ENCODE peak calls at places on chromosomes 1 and 21, in five cellular contexts. One of them, this sample, is unnamed. For H3K36me3, the result is how much of the 10 kb centered on the place peaks cover.

GRCh38 chr1:197252981-197253380 is 15.1 kb upstream of the CRB1 start:
- DNase-seq in pancreas: no peak
- DNase-seq in upper lobe of right lung: no peak
- DNase-seq in GM23248: no peak
- DNase-seq in cardiac muscle cell: no peak
- DNase-seq in this sample: no peak

GRCh38 chr1:84603941-84604830 is 29.9 kb upstream of the CTBS start:
- DNase-seq in pancreas: no peak
- DNase-seq in upper lobe of right lung: no peak
- DNase-seq in GM23248: peak
- DNase-seq in cardiac muscle cell: no peak
- DNase-seq in this sample: no peak

GRCh38 chr1:119286587-119287181 is 81.9 kb upstream of the HAO2 start:
- DNase-seq in pancreas: no peak
- DNase-seq in upper lobe of right lung: no peak
- DNase-seq in GM23248: peak
- DNase-seq in cardiac muscle cell: peak
- DNase-seq in this sample: peak

GRCh38 chr1:235708390-235708962 is 58.9 kb upstream of the GNG4 start:
- DNase-seq in pancreas: no peak
- DNase-seq in upper lobe of right lung: no peak
- DNase-seq in GM23248: peak
- DNase-seq in cardiac muscle cell: no peak
- DNase-seq in this sample: no peak

GRCh38 chr1:160789702-160790611 is 6.0 kb upstream of the LY9 start:
- DNase-seq in pancreas: no peak
- DNase-seq in upper lobe of right lung: no peak
- DNase-seq in GM23248: no peak
- DNase-seq in cardiac muscle cell: no peak
- DNase-seq in this sample: no peak

GRCh38 chr1:37477946-37478345 is 3.6 kb downstream of the ZC3H12A start:
- DNase-seq in pancreas: peak
- DNase-seq in upper lobe of right lung: no peak
- DNase-seq in GM23248: no peak
- DNase-seq in cardiac muscle cell: no peak
- DNase-seq in this sample: no peak

GRCh38 chr1:3640113-3640932 is 9.6 kb downstream of the WRAP73 start:
- DNase-seq in pancreas: no peak
- DNase-seq in upper lobe of right lung: peak
- DNase-seq in GM23248: no peak
- DNase-seq in cardiac muscle cell: no peak
- DNase-seq in this sample: no peak

GRCh38 chr1:37614105-37614504 is 18.4 kb upstream of the GNL2 start:
- DNase-seq in pancreas: no peak
- DNase-seq in upper lobe of right lung: no peak
- DNase-seq in GM23248: no peak
- DNase-seq in cardiac muscle cell: no peak
- DNase-seq in this sample: no peak

GRCh38 chr1:75707191-75707590 is 17.3 kb upstream of the ACADM start:
- DNase-seq in pancreas: no peak
- DNase-seq in upper lobe of right lung: no peak
- DNase-seq in GM23248: no peak
- DNase-seq in cardiac muscle cell: no peak
- DNase-seq in this sample: no peak

GRCh38 chr1:87402192-87403046 is 73.7 kb downstream of the LMO4 start:
- DNase-seq in pancreas: no peak
- DNase-seq in upper lobe of right lung: no peak
- DNase-seq in GM23248: peak
- DNase-seq in cardiac muscle cell: no peak
- DNase-seq in this sample: no peak

GRCh38 chr1:100448371-100448770 is 89.6 kb upstream of the GPR88 start:
- DNase-seq in pancreas: no peak
- DNase-seq in upper lobe of right lung: no peak
- DNase-seq in GM23248: no peak
- DNase-seq in cardiac muscle cell: no peak
- DNase-seq in this sample: no peak

GRCh38 chr1:145806408-145806807 is 17.5 kb downstream of the RNF115 start:
- DNase-seq in pancreas: no peak
- DNase-seq in upper lobe of right lung: no peak
- DNase-seq in GM23248: no peak
- DNase-seq in cardiac muscle cell: no peak
- DNase-seq in this sample: no peak
- H3K36me3 ChIP-seq in pancreas: under half
- H3K36me3 ChIP-seq in upper lobe of right lung: under half
- H3K36me3 ChIP-seq in GM23248: under half
- H3K36me3 ChIP-seq in cardiac muscle cell: under half
- H3K36me3 ChIP-seq in this sample: under half

GRCh38 chr1:26548841-26549240 is 19.3 kb downstream of the RPS6KA1 start:
- DNase-seq in pancreas: no peak
- DNase-seq in upper lobe of right lung: no peak
- DNase-seq in GM23248: no peak
- DNase-seq in cardiac muscle cell: no peak
- DNase-seq in this sample: no peak

GRCh38 chr1:26544156-26544555 is 14.6 kb downstream of the RPS6KA1 start:
- DNase-seq in pancreas: no peak
- DNase-seq in upper lobe of right lung: no peak
- DNase-seq in GM23248: no peak
- DNase-seq in cardiac muscle cell: no peak
- DNase-seq in this sample: no peak

GRCh38 chr1:26546819-26547218 is 17.3 kb downstream of the RPS6KA1 start:
- DNase-seq in pancreas: no peak
- DNase-seq in upper lobe of right lung: no peak
- DNase-seq in GM23248: no peak
- DNase-seq in cardiac muscle cell: no peak
- DNase-seq in this sample: no peak

GRCh38 chr1:26543444-26543835 is 13.9 kb downstream of the RPS6KA1 start:
- DNase-seq in pancreas: no peak
- DNase-seq in upper lobe of right lung: no peak
- DNase-seq in GM23248: no peak
- DNase-seq in cardiac muscle cell: no peak
- DNase-seq in this sample: no peak

GRCh38 chr1:26546375-26546774 is 16.8 kb downstream of the RPS6KA1 start:
- DNase-seq in pancreas: no peak
- DNase-seq in upper lobe of right lung: no peak
- DNase-seq in GM23248: no peak
- DNase-seq in cardiac muscle cell: no peak
- DNase-seq in this sample: no peak
- H3K4me3 ChIP-seq in pancreas: no peak
- H3K4me3 ChIP-seq in upper lobe of right lung: peak
- H3K4me3 ChIP-seq in GM23248: no peak
- H3K4me3 ChIP-seq in cardiac muscle cell: no peak
- H3K4me3 ChIP-seq in this sample: peak

DNA sequence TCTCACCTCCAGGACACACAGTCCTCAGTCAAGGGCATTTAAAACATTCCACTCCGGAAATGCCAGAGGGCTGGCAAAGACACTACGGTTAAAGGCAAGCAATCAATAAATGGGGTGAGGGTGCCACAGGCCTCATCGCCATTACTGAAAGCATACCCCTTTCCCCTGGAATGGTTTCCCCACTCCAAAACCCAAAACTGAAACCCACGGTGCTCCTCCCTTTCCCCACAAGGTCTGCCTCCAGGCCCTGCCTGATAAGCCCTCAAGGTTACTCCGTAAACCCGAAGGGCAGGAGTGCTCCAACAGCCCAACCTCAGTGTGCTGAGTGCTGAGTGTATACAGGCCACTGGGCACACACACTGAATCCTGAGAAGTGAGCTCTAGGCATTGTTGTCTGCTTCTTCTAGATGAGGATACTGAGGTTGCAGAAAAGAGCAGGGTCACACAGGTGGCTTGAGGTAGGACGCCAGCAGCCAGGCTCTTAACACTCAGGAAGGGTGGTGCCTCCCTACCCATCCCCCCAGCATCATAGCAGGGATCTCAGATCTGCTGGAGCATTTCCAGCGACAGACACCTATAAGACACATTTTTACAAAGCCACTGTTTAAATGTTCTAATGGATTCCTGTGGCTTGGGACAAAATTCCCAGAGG is 29.0 kb downstream of the SSBP3 start:
- DNase-seq in pancreas: no peak
- DNase-seq in upper lobe of right lung: peak
- DNase-seq in GM23248: peak
- DNase-seq in cardiac muscle cell: peak
- DNase-seq in this sample: no peak
- H3K27ac ChIP-seq in pancreas: peak
- H3K27ac ChIP-seq in upper lobe of right lung: no peak
- H3K27ac ChIP-seq in GM23248: no peak
- H3K27ac ChIP-seq in cardiac muscle cell: peak
- H3K27ac ChIP-seq in this sample: no peak

DNA sequence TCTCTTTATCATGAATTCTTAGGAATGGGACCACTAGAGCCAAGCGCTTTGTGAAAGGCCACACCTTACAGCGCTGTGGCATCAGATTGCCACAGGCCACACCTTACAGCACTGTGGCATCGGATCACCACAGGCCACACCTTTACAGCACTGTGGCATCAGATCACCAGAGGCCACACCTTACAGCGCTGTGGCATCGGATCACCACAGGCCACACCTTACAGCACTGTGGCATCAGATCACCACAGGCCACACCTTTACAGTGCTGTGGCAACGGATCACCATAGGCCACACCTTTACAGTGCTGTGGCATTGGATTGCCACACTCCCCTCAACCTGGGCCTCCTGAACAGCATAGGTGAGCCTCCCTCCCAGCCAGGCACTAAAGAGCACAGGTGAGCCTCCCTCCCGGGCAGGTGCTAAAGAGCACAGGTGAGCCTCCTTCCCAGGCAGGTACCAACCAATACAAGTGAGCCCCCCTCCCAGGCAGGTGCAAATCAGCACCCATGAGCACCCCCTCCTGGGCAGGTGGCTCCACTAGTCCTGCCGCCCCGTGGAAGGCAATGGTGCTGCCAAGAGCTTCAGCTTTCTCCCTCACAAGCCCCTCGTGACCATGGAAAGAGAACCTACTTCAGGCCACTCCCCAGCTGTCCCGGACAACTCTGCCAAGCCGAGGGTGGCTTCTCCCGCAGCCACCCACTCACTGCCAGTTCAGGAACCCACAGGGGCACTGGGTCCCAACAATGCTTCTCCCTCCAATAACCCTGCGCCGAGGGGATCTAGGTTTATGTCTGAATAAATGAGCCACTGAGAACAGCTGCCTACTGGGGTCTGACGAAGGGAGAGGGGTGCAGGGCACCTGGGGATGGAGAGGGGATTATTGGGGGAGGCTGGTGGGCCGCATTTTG is 46.7 kb downstream of the PRDM15 start:
- DNase-seq in pancreas: peak
- DNase-seq in upper lobe of right lung: peak
- DNase-seq in GM23248: no peak
- DNase-seq in cardiac muscle cell: no peak
- DNase-seq in this sample: no peak
- H3K36me3 ChIP-seq in pancreas: under half
- H3K36me3 ChIP-seq in upper lobe of right lung: under half
- H3K36me3 ChIP-seq in GM23248: under half
- H3K36me3 ChIP-seq in cardiac muscle cell: under half
- H3K36me3 ChIP-seq in this sample: under half

GRCh38 chr1:228376651-228377631 is 29.7 kb downstream of the TRIM11 start:
- DNase-seq in pancreas: peak
- DNase-seq in upper lobe of right lung: peak
- DNase-seq in GM23248: no peak
- DNase-seq in cardiac muscle cell: no peak
- DNase-seq in this sample: no peak

GRCh38 chr1:228379666-228380065 is 27.0 kb downstream of the TRIM11 start:
- DNase-seq in pancreas: peak
- DNase-seq in upper lobe of right lung: peak
- DNase-seq in GM23248: no peak
- DNase-seq in cardiac muscle cell: no peak
- DNase-seq in this sample: no peak

GRCh38 chr1:228379165-228379460 is 27.5 kb downstream of the TRIM11 start:
- DNase-seq in pancreas: peak
- DNase-seq in upper lobe of right lung: peak
- DNase-seq in GM23248: peak
- DNase-seq in cardiac muscle cell: peak
- DNase-seq in this sample: peak

GRCh38 chr1:228377664-228378452 is 28.8 kb downstream of the TRIM11 start:
- DNase-seq in pancreas: peak
- DNase-seq in upper lobe of right lung: peak
- DNase-seq in GM23248: no peak
- DNase-seq in cardiac muscle cell: no peak
- DNase-seq in this sample: peak

GRCh38 chr1:228378453-228379164 is 28.0 kb downstream of the TRIM11 start:
- DNase-seq in pancreas: peak
- DNase-seq in upper lobe of right lung: peak
- DNase-seq in GM23248: peak
- DNase-seq in cardiac muscle cell: peak
- DNase-seq in this sample: peak
- H3K4me3 ChIP-seq in pancreas: peak
- H3K4me3 ChIP-seq in upper lobe of right lung: peak
- H3K4me3 ChIP-seq in GM23248: peak
- H3K4me3 ChIP-seq in cardiac muscle cell: peak
- H3K4me3 ChIP-seq in this sample: peak

This sample was measured in colonic mucosa.